ENCODE peak calls at places on chromosome 19, in five cellular contexts. C, F, Y, E and J are unnamed samples.

GRCh38 chr19:31256601-31256990 is 92.6 kb downstream of the TSHZ3 start:
- DNase-seq in E (no peak), F (no peak), Y (no peak), C (no peak), J (no peak)

GRCh38 chr19:16737909-16738308 is 18.3 kb downstream of the NWD1 start:
- DNase-seq in C (no peak), F (no peak), Y (no peak), E (no peak), J (no peak)

GRCh38 chr19:55066107-55066709 is 3.3 kb upstream of the RDH13 start:
- DNase-seq in Y (no peak), E (no peak), C (no peak), F (no peak), J (no peak)

GRCh38 chr19:17954401-17954800 is 12.5 kb upstream of the KCNN1 start:
- DNase-seq in E (no peak), C (no peak), F (no peak), Y (no peak), J (no peak)

GRCh38 chr19:55930996-55931515 is 1.1 kb downstream of the NLRP13 start:
- DNase-seq in F (no peak), Y (no peak), E (no peak), C (no peak), J (no peak)

GRCh38 chr19:2064788-2065524 is 13.9 kb upstream of the MKNK2 start:
- DNase-seq in C (no peak), E (peak), Y (no peak), F (no peak), J (no peak)

GRCh38 chr19:33813391-33814101 is 16.9 kb downstream of the KCTD15 start:
- DNase-seq in Y (no peak), F (no peak), C (no peak), E (no peak), J (no peak)

GRCh38 chr19:48963371-48964204 is 1.5 kb upstream of the FTL start:
- DNase-seq in F (peak), Y (peak), C (peak), E (peak), J (no peak)

GRCh38 chr19:38727868-38728660 is 16.2 kb downstream of the CAPN12 start:
- DNase-seq in C (no peak), F (no peak), Y (no peak), E (no peak), J (no peak)

GRCh38 chr19:7907122-7907521 is 3.4 kb downstream of the MAP2K7 start:
- DNase-seq in F (no peak), C (no peak), Y (no peak), E (no peak), J (no peak)

GRCh38 chr19:17124025-17124424 is 48.4 kb downstream of the MYO9B start:
- DNase-seq in C (no peak), E (no peak), F (no peak), Y (no peak), J (no peak)

GRCh38 chr19:27740396-27740795 is 1472.6 kb downstream of the UQCRFS1 start:
- DNase-seq in F (peak), Y (peak), C (no peak), E (peak), J (no peak)

GRCh38 chr19:49149652-49150105 is 5.5 kb downstream of the HRC start:
- DNase-seq in E (peak), C (peak), Y (peak), F (peak), J (peak)

GRCh38 chr19:2083174-2083854 is 12.8 kb downstream of the MOB3A start:
- DNase-seq in Y (no peak), C (no peak), E (no peak), F (no peak), J (no peak)

GRCh38 chr19:13006431-13007281 is 11.4 kb downstream of the NFIX start:
- DNase-seq in F (no peak), Y (no peak), E (no peak), C (no peak), J (no peak)

GRCh38 chr19:55257461-55258411 is 1.1 kb downstream of the PPP6R1 start:
- DNase-seq in Y (no peak), F (no peak), E (no peak), C (peak), J (peak)

DNA sequence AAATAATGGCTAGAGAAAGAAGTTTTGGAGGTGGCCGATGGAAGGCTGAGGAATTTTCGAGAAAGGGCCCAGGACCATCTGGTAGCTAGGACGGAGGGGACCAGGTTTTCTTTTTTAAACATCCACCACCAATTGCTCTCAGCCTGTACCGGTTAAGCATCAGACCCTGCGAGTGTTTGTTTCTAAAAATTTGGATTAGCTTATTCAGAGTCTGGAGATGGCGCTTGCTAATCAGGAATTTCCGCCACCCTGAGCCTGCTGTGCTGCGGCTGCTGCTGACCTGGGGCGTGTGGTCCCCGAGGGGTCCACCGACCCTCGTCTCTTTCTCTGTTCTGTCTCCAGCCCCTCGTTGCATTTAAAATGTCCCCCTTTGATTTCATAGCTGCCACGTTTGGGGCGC is 2.0 kb downstream of the UHRF1 start:
- DNase-seq in Y (no peak), E (no peak), C (peak), F (peak), J (no peak)
- H3K27ac ChIP-seq in Y (no peak), E (no peak), C (peak), F (peak), J (peak)

GRCh38 chr19:41927810-41928192 is 448 bp downstream of the ERFL start:
- DNase-seq in C (no peak), E (no peak), Y (no peak), F (no peak), J (no peak)
- H3K27ac ChIP-seq in C (no peak), E (no peak), Y (no peak), F (no peak), J (no peak)

GRCh38 chr19:40776364-40776763 is 1.0 kb downstream of the MIA start:
- DNase-seq in F (no peak), Y (no peak), C (no peak), E (no peak), J (no peak)
- H3K27ac ChIP-seq in F (no peak), Y (no peak), C (peak), E (no peak), J (peak)

GRCh38 chr19:3643592-3644313 is 17.2 kb upstream of the CACTIN start:
- DNase-seq in E (no peak), C (no peak), F (no peak), Y (no peak), J (no peak)

GRCh38 chr19:3646336-3647092 is 19.9 kb upstream of the CACTIN start:
- DNase-seq in Y (no peak), E (no peak), F (no peak), C (no peak), J (no peak)

GRCh38 chr19:3644351-3645066 is 17.9 kb upstream of the CACTIN start:
- DNase-seq in F (peak), E (no peak), C (no peak), Y (no peak), J (no peak)

GRCh38 chr19:3645067-3645396 is 18.4 kb upstream of the CACTIN start:
- DNase-seq in F (no peak), Y (no peak), C (no peak), E (no peak), J (no peak)

GRCh38 chr19:3645726-3646125 is 19.1 kb upstream of the CACTIN start:
- DNase-seq in C (no peak), F (no peak), E (no peak), Y (no peak), J (no peak)
- H3K27ac ChIP-seq in C (no peak), F (no peak), E (no peak), Y (no peak), J (no peak)